ENCODE peak calls at places on chromosomes 5 and 9, in six cellular contexts. One of them, this sample, is unnamed.

GRCh38 chr5:153658151-153658550 is 167.7 kb downstream of the GRIA1 start:
- DNase-seq in pancreas: no peak
- DNase-seq in right atrium auricular region: no peak
- DNase-seq in mesenchymal stem cell: no peak
- DNase-seq in Panc1: no peak
- DNase-seq in epithelial cell of proximal tubule: no peak
- DNase-seq in this sample: no peak

GRCh38 chr5:172452398-172453205 is 1.7 kb downstream of the SH3PXD2B start:
- DNase-seq in pancreas: no peak
- DNase-seq in right atrium auricular region: no peak
- DNase-seq in mesenchymal stem cell: peak
- DNase-seq in Panc1: no peak
- DNase-seq in epithelial cell of proximal tubule: no peak
- DNase-seq in this sample: no peak

GRCh38 chr5:100188339-100188738 is 346.8 kb upstream of the FAM174A start:
- DNase-seq in pancreas: no peak
- DNase-seq in right atrium auricular region: no peak
- DNase-seq in mesenchymal stem cell: no peak
- DNase-seq in Panc1: no peak
- DNase-seq in epithelial cell of proximal tubule: peak
- DNase-seq in this sample: no peak

GRCh38 chr9:116697341-116697740 is 10.2 kb downstream of the TRIM32 start:
- DNase-seq in pancreas: no peak
- DNase-seq in right atrium auricular region: no peak
- DNase-seq in mesenchymal stem cell: peak
- DNase-seq in Panc1: no peak
- DNase-seq in epithelial cell of proximal tubule: no peak
- DNase-seq in this sample: no peak

GRCh38 chr9:131805803-131806202 is 65.9 kb upstream of the RAPGEF1 start:
- DNase-seq in pancreas: no peak
- DNase-seq in right atrium auricular region: no peak
- DNase-seq in mesenchymal stem cell: no peak
- DNase-seq in Panc1: no peak
- DNase-seq in epithelial cell of proximal tubule: no peak
- DNase-seq in this sample: no peak

GRCh38 chr5:17438027-17438426 is 60.0 kb upstream of the TAF11L2 start:
- DNase-seq in pancreas: no peak
- DNase-seq in right atrium auricular region: no peak
- DNase-seq in mesenchymal stem cell: no peak
- DNase-seq in Panc1: no peak
- DNase-seq in epithelial cell of proximal tubule: no peak
- DNase-seq in this sample: no peak

GRCh38 chr5:123125953-123126352 is 36.9 kb downstream of the PRDM6 start:
- DNase-seq in pancreas: no peak
- DNase-seq in right atrium auricular region: no peak
- DNase-seq in mesenchymal stem cell: peak
- DNase-seq in Panc1: no peak
- DNase-seq in epithelial cell of proximal tubule: no peak
- DNase-seq in this sample: no peak

GRCh38 chr9:121568541-121569265 is 69.1 kb upstream of the GGTA1 start:
- DNase-seq in pancreas: peak
- DNase-seq in right atrium auricular region: peak
- DNase-seq in mesenchymal stem cell: no peak
- DNase-seq in Panc1: no peak
- DNase-seq in epithelial cell of proximal tubule: no peak
- DNase-seq in this sample: no peak

GRCh38 chr5:143921525-143922311 is 109.8 kb downstream of the HMHB1 start:
- DNase-seq in pancreas: no peak
- DNase-seq in right atrium auricular region: no peak
- DNase-seq in mesenchymal stem cell: peak
- DNase-seq in Panc1: peak
- DNase-seq in epithelial cell of proximal tubule: no peak
- DNase-seq in this sample: no peak

GRCh38 chr9:35599763-35600604 is 5.1 kb upstream of the TESK1 start:
- DNase-seq in pancreas: no peak
- DNase-seq in right atrium auricular region: no peak
- DNase-seq in mesenchymal stem cell: no peak
- DNase-seq in Panc1: no peak
- DNase-seq in epithelial cell of proximal tubule: no peak
- DNase-seq in this sample: no peak

GRCh38 chr9:23254404-23255184 is 571.4 kb downstream of the ELAVL2 start:
- DNase-seq in pancreas: no peak
- DNase-seq in right atrium auricular region: no peak
- DNase-seq in mesenchymal stem cell: no peak
- DNase-seq in Panc1: no peak
- DNase-seq in epithelial cell of proximal tubule: no peak
- DNase-seq in this sample: no peak

GRCh38 chr5:159101689-159102088 is 2.0 kb upstream of the EBF1 start:
- DNase-seq in pancreas: no peak
- DNase-seq in right atrium auricular region: no peak
- DNase-seq in mesenchymal stem cell: no peak
- DNase-seq in Panc1: no peak
- DNase-seq in epithelial cell of proximal tubule: no peak
- DNase-seq in this sample: no peak

GRCh38 chr5:159100022-159100927 is 559 bp upstream of the EBF1 start:
- DNase-seq in pancreas: peak
- DNase-seq in right atrium auricular region: peak
- DNase-seq in mesenchymal stem cell: peak
- DNase-seq in Panc1: peak
- DNase-seq in epithelial cell of proximal tubule: no peak
- DNase-seq in this sample: peak

GRCh38 chr5:159102294-159102934 is 2.7 kb upstream of the EBF1 start:
- DNase-seq in pancreas: no peak
- DNase-seq in right atrium auricular region: no peak
- DNase-seq in mesenchymal stem cell: no peak
- DNase-seq in Panc1: no peak
- DNase-seq in epithelial cell of proximal tubule: no peak
- DNase-seq in this sample: no peak

GRCh38 chr5:159099049-159099760 is 511 bp downstream of the EBF1 start:
- DNase-seq in pancreas: no peak
- DNase-seq in right atrium auricular region: no peak
- DNase-seq in mesenchymal stem cell: peak
- DNase-seq in Panc1: no peak
- DNase-seq in epithelial cell of proximal tubule: no peak
- DNase-seq in this sample: peak

GRCh38 chr5:159100928-159101646 is 1.4 kb upstream of the EBF1 start:
- DNase-seq in pancreas: no peak
- DNase-seq in right atrium auricular region: no peak
- DNase-seq in mesenchymal stem cell: no peak
- DNase-seq in Panc1: no peak
- DNase-seq in epithelial cell of proximal tubule: no peak
- DNase-seq in this sample: no peak
- H3K4me3 ChIP-seq in pancreas: no peak
- H3K4me3 ChIP-seq in right atrium auricular region: peak
- H3K4me3 ChIP-seq in mesenchymal stem cell: peak
- H3K4me3 ChIP-seq in Panc1: peak
- H3K4me3 ChIP-seq in epithelial cell of proximal tubule: no peak
- H3K4me3 ChIP-seq in this sample: peak

GRCh38 chr5:178536541-178537466 is 53.4 kb downstream of the COL23A1 start:
- DNase-seq in pancreas: no peak
- DNase-seq in right atrium auricular region: no peak
- DNase-seq in mesenchymal stem cell: no peak
- DNase-seq in Panc1: no peak
- DNase-seq in epithelial cell of proximal tubule: no peak
- DNase-seq in this sample: no peak
- H3K4me3 ChIP-seq in pancreas: no peak
- H3K4me3 ChIP-seq in right atrium auricular region: no peak
- H3K4me3 ChIP-seq in mesenchymal stem cell: no peak
- H3K4me3 ChIP-seq in Panc1: no peak
- H3K4me3 ChIP-seq in epithelial cell of proximal tubule: no peak
- H3K4me3 ChIP-seq in this sample: no peak

GRCh38 chr9:134455537-134455936 is 129.3 kb downstream of the RXRA start:
- DNase-seq in pancreas: no peak
- DNase-seq in right atrium auricular region: no peak
- DNase-seq in mesenchymal stem cell: no peak
- DNase-seq in Panc1: no peak
- DNase-seq in epithelial cell of proximal tubule: no peak
- DNase-seq in this sample: no peak
- H3K4me3 ChIP-seq in pancreas: no peak
- H3K4me3 ChIP-seq in right atrium auricular region: peak
- H3K4me3 ChIP-seq in mesenchymal stem cell: peak
- H3K4me3 ChIP-seq in Panc1: no peak
- H3K4me3 ChIP-seq in epithelial cell of proximal tubule: no peak
- H3K4me3 ChIP-seq in this sample: peak

GRCh38 chr9:135887585-135888050 is 19.7 kb downstream of the CAMSAP1 start:
- DNase-seq in pancreas: no peak
- DNase-seq in right atrium auricular region: no peak
- DNase-seq in mesenchymal stem cell: no peak
- DNase-seq in Panc1: no peak
- DNase-seq in epithelial cell of proximal tubule: no peak
- DNase-seq in this sample: no peak
- H3K4me3 ChIP-seq in pancreas: no peak
- H3K4me3 ChIP-seq in right atrium auricular region: no peak
- H3K4me3 ChIP-seq in mesenchymal stem cell: no peak
- H3K4me3 ChIP-seq in Panc1: no peak
- H3K4me3 ChIP-seq in epithelial cell of proximal tubule: no peak
- H3K4me3 ChIP-seq in this sample: no peak

DNA sequence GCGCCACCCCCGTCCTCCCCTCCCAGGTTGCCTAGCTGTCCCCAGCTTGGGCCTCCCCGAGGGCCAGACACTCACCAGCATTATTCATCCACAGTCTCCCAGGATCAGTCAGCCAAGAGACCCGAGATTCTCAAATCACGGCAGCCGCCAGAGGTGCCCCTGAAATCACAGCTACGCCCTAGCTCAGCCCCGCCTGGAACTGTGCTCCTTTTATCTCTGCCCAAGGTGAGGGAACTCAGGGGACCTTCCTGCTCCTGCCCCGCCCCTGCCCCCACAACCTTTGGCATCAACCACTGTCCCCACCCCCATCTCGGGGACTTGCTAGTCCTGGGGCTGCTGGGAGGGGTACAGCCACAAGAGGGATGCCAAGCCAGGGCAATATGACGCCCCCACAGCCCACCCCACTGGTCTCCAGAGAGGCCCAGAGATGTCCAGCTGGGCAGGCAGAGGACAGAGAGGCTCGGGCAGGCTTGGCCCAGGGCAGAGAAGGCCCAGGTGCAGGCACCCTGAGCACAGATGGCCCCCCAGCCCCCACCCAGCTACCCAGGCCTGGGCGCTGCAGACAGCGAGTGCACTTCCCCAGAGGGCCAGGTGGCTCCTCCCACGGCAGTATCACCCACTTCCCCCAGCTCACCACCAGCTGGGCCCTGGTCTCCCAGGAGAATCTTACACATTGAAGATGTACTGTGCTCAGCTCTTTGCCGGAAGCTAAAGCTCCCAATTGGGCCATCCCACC is at the start of gene FUT7:
- DNase-seq in pancreas: no peak
- DNase-seq in right atrium auricular region: no peak
- DNase-seq in mesenchymal stem cell: no peak
- DNase-seq in Panc1: no peak
- DNase-seq in epithelial cell of proximal tubule: no peak
- DNase-seq in this sample: peak
- H3K4me3 ChIP-seq in pancreas: no peak
- H3K4me3 ChIP-seq in right atrium auricular region: no peak
- H3K4me3 ChIP-seq in mesenchymal stem cell: no peak
- H3K4me3 ChIP-seq in Panc1: no peak
- H3K4me3 ChIP-seq in epithelial cell of proximal tubule: no peak
- H3K4me3 ChIP-seq in this sample: peak

DNA sequence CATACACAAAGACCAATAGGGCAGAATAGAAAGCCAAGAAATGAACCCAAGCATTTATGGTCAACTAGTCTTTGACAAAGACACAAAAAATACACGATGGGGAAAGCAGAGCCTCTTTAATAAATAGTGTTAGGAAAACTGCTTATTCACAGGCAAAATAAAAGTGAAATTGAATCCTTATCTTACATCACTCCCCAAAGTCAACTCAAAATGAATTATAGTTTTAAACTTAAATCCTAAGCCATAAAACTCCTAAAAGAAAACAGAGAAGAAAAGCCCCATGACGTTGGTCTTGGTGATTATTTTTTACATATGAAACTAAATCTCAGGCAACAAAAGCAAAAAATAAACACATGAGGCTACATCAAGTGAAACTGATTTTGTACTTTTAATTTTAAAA is 46.8 kb downstream of the CHSY3 start:
- DNase-seq in pancreas: no peak
- DNase-seq in right atrium auricular region: no peak
- DNase-seq in mesenchymal stem cell: peak
- DNase-seq in Panc1: no peak
- DNase-seq in epithelial cell of proximal tubule: no peak
- DNase-seq in this sample: no peak
- H3K4me3 ChIP-seq in pancreas: no peak
- H3K4me3 ChIP-seq in right atrium auricular region: no peak
- H3K4me3 ChIP-seq in mesenchymal stem cell: no peak
- H3K4me3 ChIP-seq in Panc1: no peak
- H3K4me3 ChIP-seq in epithelial cell of proximal tubule: no peak
- H3K4me3 ChIP-seq in this sample: no peak

GRCh38 chr5:135339189-135339588 is 59.8 kb downstream of the MACROH2A1 start:
- DNase-seq in pancreas: no peak
- DNase-seq in right atrium auricular region: no peak
- DNase-seq in mesenchymal stem cell: no peak
- DNase-seq in Panc1: no peak
- DNase-seq in epithelial cell of proximal tubule: no peak
- DNase-seq in this sample: no peak

GRCh38 chr5:135341021-135341666 is 57.9 kb downstream of the MACROH2A1 start:
- DNase-seq in pancreas: no peak
- DNase-seq in right atrium auricular region: no peak
- DNase-seq in mesenchymal stem cell: no peak
- DNase-seq in Panc1: no peak
- DNase-seq in epithelial cell of proximal tubule: no peak
- DNase-seq in this sample: no peak

GRCh38 chr5:135341696-135342095 is 57.3 kb downstream of the MACROH2A1 start:
- DNase-seq in pancreas: no peak
- DNase-seq in right atrium auricular region: no peak
- DNase-seq in mesenchymal stem cell: no peak
- DNase-seq in Panc1: no peak
- DNase-seq in epithelial cell of proximal tubule: no peak
- DNase-seq in this sample: no peak

GRCh38 chr5:135339623-135340022 is 59.4 kb downstream of the MACROH2A1 start:
- DNase-seq in pancreas: no peak
- DNase-seq in right atrium auricular region: no peak
- DNase-seq in mesenchymal stem cell: no peak
- DNase-seq in Panc1: no peak
- DNase-seq in epithelial cell of proximal tubule: no peak
- DNase-seq in this sample: no peak

GRCh38 chr5:135340568-135340967 is 58.5 kb downstream of the MACROH2A1 start:
- DNase-seq in pancreas: no peak
- DNase-seq in right atrium auricular region: no peak
- DNase-seq in mesenchymal stem cell: no peak
- DNase-seq in Panc1: no peak
- DNase-seq in epithelial cell of proximal tubule: no peak
- DNase-seq in this sample: no peak
- H3K4me3 ChIP-seq in pancreas: no peak
- H3K4me3 ChIP-seq in right atrium auricular region: no peak
- H3K4me3 ChIP-seq in mesenchymal stem cell: no peak
- H3K4me3 ChIP-seq in Panc1: no peak
- H3K4me3 ChIP-seq in epithelial cell of proximal tubule: no peak
- H3K4me3 ChIP-seq in this sample: no peak